ENCODE peak calls at places on chromosomes 6 and 20, in four cellular contexts. C, Z, D and A are unnamed samples.

GRCh38 chr6:22250486-22250885 is 46.4 kb downstream of the PRL start:
- DNase-seq in C (no peak), Z (no peak), D (no peak), A (no peak)

GRCh38 chr6:93391982-93392381 is 27.4 kb downstream of the EPHA7 start:
- DNase-seq in C (no peak), Z (no peak), D (no peak), A (no peak)

GRCh38 chr20:1002682-1003561 is 811 bp upstream of the RSPO4 start:
- DNase-seq in C (no peak), Z (no peak), D (no peak), A (no peak)

GRCh38 chr6:56370127-56370540 is 122.8 kb upstream of the COL21A1 start:
- DNase-seq in C (no peak), Z (peak), D (peak), A (peak)

GRCh38 chr6:39962831-39963230 is 28.6 kb upstream of the MOCS1 start:
- DNase-seq in C (no peak), Z (no peak), D (no peak), A (no peak)

GRCh38 chr6:169854083-169854725 is 102.8 kb downstream of the ERMARD start:
- DNase-seq in C (no peak), Z (no peak), D (no peak), A (no peak)

GRCh38 chr20:8388146-8388545 is 256.1 kb downstream of the PLCB1 start:
- DNase-seq in C (no peak), Z (no peak), D (no peak), A (no peak)

GRCh38 chr6:113050010-113050893 is 703.1 kb downstream of the RFPL4B start:
- DNase-seq in C (no peak), Z (no peak), D (no peak), A (no peak)

GRCh38 chr6:46329568-46329967 is 158.8 kb upstream of the ENPP5 start:
- DNase-seq in C (no peak), Z (no peak), D (no peak), A (no peak)

GRCh38 chr6:148747493-148748160 is 797 bp downstream of the UST start:
- DNase-seq in C (no peak), Z (no peak), D (no peak), A (no peak)

GRCh38 chr6:148746363-148747144 is at the start of gene UST:
- DNase-seq in C (no peak), Z (peak), D (no peak), A (peak)

GRCh38 chr6:148745926-148746325 is 904 bp upstream of the UST start:
- DNase-seq in C (no peak), Z (no peak), D (no peak), A (no peak)

GRCh38 chr6:148749678-148750077 is 2.8 kb downstream of the UST start:
- DNase-seq in C (no peak), Z (no peak), D (no peak), A (no peak)

GRCh38 chr6:148747145-148747492 is 289 bp downstream of the UST start:
- DNase-seq in C (no peak), Z (peak), D (no peak), A (no peak)
- H3K9ac ChIP-seq in C (peak), Z (no peak), D (no peak), A (peak)

DNA sequence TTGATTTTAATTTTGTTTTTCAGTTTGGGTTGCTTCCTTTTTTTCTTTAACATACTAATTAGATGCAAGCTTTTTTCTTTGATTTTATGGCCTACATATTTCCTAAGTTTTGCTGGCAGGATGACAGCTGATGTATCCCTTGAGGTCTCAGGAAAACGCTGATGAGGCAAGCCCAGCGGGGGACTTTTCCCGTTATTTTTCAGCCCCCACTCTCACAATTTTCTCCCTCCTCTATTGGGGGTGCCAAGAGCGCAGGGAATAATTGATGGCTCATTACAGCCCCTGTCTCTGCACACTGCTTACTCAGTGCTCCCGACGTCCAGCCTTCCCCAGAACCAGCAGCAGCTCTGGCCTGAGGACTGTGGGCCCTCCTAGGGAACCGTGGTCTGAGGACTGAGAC is 38.7 kb upstream of the VSTM2L start:
- DNase-seq in C (no peak), Z (no peak), D (no peak), A (no peak)
- TF ChIP-seq REST in C (no peak), Z (no peak), D (no peak), A (no peak)

GRCh38 chr20:5551621-5552020 is 198.6 kb upstream of the SHLD1 start:
- DNase-seq in C (no peak), Z (no peak), D (no peak), A (no peak)
- TF ChIP-seq SRF in C (no peak), Z (no peak), D (no peak), A (no peak)

DNA sequence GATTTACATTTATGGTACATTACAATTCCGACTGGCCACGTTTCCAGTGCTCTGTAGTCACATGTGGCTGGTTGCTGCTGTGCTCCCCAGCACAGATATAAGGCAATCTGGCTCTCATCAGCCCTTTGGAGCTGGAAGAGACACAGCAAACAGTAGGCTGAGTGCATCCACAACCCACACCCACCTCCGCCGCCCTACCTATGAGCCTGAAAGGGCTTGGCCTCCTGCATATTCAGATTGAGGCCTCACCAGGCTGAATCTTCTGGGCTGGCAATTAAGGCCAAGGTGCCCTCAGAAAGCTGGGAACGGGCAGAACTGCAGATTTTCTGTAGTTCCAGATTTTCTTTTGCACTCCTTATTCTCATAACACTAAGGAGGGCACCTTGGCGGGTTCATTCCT is 2.7 kb upstream of the SNHG17 start:
- DNase-seq in C (no peak), Z (no peak), D (no peak), A (no peak)
- H3K9ac ChIP-seq in C (no peak), Z (no peak), D (no peak), A (no peak)

DNA sequence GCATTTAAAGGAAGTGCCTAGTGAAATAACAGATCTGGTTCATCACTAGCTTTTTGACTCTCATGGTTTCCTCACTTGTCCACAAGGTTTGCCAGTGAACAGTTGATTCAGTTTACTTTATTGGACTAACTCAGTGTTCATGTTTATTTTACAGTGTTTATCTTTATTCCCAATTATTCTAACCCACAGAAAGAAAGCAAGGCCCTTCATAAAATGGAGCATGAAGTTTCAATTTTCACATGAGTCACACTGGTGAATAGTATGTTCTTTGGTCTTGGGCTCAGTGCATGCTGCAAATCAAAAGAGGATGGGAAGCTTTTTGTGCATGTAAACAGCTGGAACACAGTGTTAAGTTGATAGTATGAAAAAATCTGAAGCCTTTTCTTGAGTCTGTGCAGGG is 217.6 kb upstream of the HDDC2 start:
- DNase-seq in C (no peak), Z (no peak), D (no peak), A (no peak)
- TF ChIP-seq REST in C (no peak), Z (no peak), D (no peak), A (no peak)

DNA sequence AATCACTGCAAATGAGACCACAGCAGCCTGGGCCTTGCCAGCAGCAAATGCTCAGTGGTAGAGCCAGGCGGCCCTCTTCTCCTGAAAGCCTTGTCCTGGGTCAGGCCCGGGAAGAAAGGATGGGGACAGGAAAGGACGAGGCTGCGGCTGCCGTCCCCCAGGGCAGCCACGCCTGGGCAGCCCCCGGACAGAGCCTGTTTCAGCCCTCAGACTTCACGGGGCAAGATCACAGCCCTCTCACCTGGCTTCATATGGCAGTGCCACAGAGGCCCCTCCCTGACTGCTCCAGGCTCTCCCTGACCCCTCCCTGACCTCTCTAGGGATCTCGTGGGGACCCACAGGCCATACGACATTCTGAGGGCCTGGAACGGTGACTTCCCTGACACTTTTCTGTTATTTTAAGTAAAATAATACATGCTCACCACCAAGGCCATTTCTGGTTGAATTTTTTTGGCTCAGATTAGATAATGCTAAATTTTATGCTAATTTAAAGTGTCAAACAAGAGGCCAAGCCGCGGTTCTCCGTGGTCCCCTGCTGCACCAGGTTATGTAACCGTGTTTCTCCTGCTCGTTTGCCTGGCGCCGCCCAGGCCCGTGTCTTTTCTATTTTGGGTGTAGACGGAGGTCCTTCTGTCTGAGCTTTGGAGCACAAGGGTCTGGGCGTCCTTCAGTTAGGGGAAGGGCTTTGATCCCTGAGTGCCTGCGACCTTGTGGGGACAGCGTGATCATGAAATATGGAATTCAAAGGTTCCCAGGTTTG is 59.9 kb upstream of the BHLHE23 start:
- DNase-seq in C (no peak), Z (no peak), D (no peak), A (no peak)
- TF ChIP-seq SRF in C (no peak), Z (no peak), D (no peak), A (no peak)

DNA sequence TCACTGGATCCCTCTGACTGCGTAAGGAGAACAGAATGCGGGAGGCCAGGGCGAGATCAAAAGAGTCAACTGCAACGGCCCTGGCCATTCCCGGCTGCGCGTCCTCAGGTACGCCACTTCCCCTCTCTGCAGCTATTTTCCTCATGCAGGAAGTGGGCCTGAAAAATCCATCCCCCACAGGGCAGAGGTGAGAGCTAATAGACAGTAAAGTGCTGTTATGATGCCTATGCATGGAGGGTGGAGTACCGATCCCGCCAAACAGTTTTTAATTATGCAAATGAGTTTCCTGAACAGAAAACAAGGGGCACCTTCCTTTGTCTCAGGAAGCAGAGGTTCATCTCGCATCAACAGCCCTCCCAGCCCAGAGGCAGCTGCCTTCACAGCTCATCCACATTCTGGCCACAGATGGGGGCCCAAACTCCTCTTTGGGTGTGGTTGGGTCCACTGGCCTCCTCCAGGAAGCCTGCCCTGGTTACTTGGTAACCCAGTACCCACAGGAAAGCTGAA is 9.3 kb downstream of the PREX1 start:
- DNase-seq in C (peak), Z (no peak), D (no peak), A (no peak)
- H3K9ac ChIP-seq in C (peak), Z (no peak), D (no peak), A (no peak)

GRCh38 chr6:53986721-53987526 is 124.3 kb upstream of the MLIP start:
- DNase-seq in C (no peak), Z (no peak), D (no peak), A (no peak)
- TF ChIP-seq REST in C (no peak), Z (no peak), D (no peak), A (no peak)

GRCh38 chr6:139311826-139312225 is 20.0 kb upstream of the TXLNB start:
- DNase-seq in C (no peak), Z (no peak), D (no peak), A (no peak)

GRCh38 chr6:139316622-139317317 is 25.0 kb upstream of the TXLNB start:
- DNase-seq in C (no peak), Z (no peak), D (no peak), A (no peak)

GRCh38 chr6:139313784-139314545 is 22.2 kb upstream of the TXLNB start:
- DNase-seq in C (no peak), Z (no peak), D (no peak), A (no peak)

GRCh38 chr6:139308936-139309603 is 17.3 kb upstream of the TXLNB start:
- DNase-seq in C (no peak), Z (no peak), D (peak), A (no peak)

DNA sequence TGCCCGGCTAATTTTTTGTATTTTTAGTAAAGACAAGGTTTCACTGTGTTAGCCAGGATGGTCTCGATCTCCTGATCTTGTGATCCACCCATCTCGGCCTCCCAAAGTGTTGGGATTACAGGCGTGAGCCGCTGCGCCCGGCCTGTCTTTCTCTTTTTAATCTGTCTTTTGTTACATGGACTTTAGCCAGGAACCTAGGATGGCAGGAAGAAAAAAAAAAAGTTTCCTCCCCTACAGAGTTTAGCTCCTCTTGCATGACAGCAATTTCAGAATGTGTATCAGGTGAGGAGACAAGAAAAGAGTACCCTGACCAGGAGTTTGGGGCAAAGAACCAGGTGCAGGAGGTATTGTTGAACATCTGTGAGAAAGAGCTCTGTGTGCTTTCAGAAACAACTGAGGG is 21.4 kb upstream of the TXLNB start:
- DNase-seq in C (no peak), Z (no peak), D (no peak), A (no peak)
- TF ChIP-seq SRF in C (no peak), Z (no peak), D (no peak), A (no peak)